ENCODE peak calls at places on chromosomes 13 and 19, in ten cellular contexts. B, D, V, U, I, W, T, F, Q and E are unnamed samples.
A peak's percentile ranks its signal among the peaks of the same experiment; 100 is the strongest.

GRCh38 chr13:87376081-87376480 is 295.1 kb upstream of the SLITRK5 start:
- DNase-seq in B (no peak), D (no peak), V (no peak), U (no peak), I (no peak), W (no peak), T (no peak), F (no peak), Q (no peak), E (no peak)

GRCh38 chr19:41868989-41869300 is 8.1 kb upstream of the CD79A start:
- DNase-seq in B (no peak), D (no peak), V (no peak), U (no peak), I (no peak), W (no peak), T (no peak), F (no peak), Q (no peak), E (no peak)

GRCh38 chr19:38975214-38975860 is at the start of gene FBXO17:
- DNase-seq in B (no peak), D (peak; percentile 75), V (no peak), U (peak; percentile 63), I (peak; percentile 69), W (no peak), T (no peak), F (no peak), Q (no peak), E (no peak)

GRCh38 chr19:48746738-48747575 is at the start of gene IZUMO1:
- DNase-seq in B (peak; percentile 50), D (peak; percentile 73), V (no peak), U (peak; percentile 90), I (peak; percentile 95), W (peak; percentile 37), T (peak; percentile 66), F (peak; percentile 41), Q (no peak), E (peak; percentile 74)

GRCh38 chr19:49766938-49767315 is at the start of gene AP2A1:
- DNase-seq in B (no peak), D (no peak), V (no peak), U (no peak), I (no peak), W (no peak), T (no peak), F (no peak), Q (no peak), E (no peak)

GRCh38 chr13:60562081-60562764 is 165.2 kb downstream of the TDRD3 start:
- DNase-seq in B (no peak), D (no peak), V (no peak), U (peak; percentile 10), I (peak; percentile 63), W (no peak), T (no peak), F (no peak), Q (no peak), E (no peak)

GRCh38 chr13:77833331-77833863 is 85.2 kb downstream of the EDNRB start:
- DNase-seq in B (no peak), D (no peak), V (no peak), U (peak; percentile 88), I (peak; percentile 84), W (no peak), T (peak; percentile 84), F (no peak), Q (no peak), E (no peak)

GRCh38 chr13:35840991-35841604 is 290.1 kb downstream of the DCLK1 start:
- DNase-seq in B (no peak), D (no peak), V (no peak), U (no peak), I (peak; percentile 20), W (no peak), T (no peak), F (no peak), Q (no peak), E (no peak)

GRCh38 chr19:49716154-49716553 is 25.2 kb downstream of the CPT1C start:
- DNase-seq in B (no peak), D (no peak), V (no peak), U (no peak), I (no peak), W (no peak), T (no peak), F (no peak), Q (no peak), E (no peak)

GRCh38 chr19:4049432-4049831 is 17.3 kb downstream of the ZBTB7A start:
- DNase-seq in B (no peak), D (no peak), V (no peak), U (no peak), I (no peak), W (no peak), T (no peak), F (no peak), Q (no peak), E (no peak)

GRCh38 chr19:58118979-58119733 is 21.1 kb upstream of the ZSCAN18 start:
- DNase-seq in B (no peak), D (no peak), V (no peak), U (no peak), I (no peak), W (no peak), T (no peak), F (no peak), Q (no peak), E (no peak)

GRCh38 chr19:49642488-49643035 is 553 bp downstream of the SCAF1 start:
- DNase-seq in B (no peak), D (no peak), V (no peak), U (no peak), I (peak; percentile 8), W (no peak), T (no peak), F (no peak), Q (no peak), E (no peak)

GRCh38 chr19:50368649-50369570 is 3.5 kb upstream of the NAPSA start:
- DNase-seq in B (peak; percentile 76), D (peak; percentile 85), V (peak; percentile 72), U (peak; percentile 83), I (peak; percentile 94), W (peak; percentile 58), T (peak; percentile 65), F (peak; percentile 65), Q (peak; percentile 67), E (peak; percentile 55)

GRCh38 chr13:76692326-76692725 is 193.9 kb downstream of the KCTD12 start:
- DNase-seq in B (no peak), D (no peak), V (no peak), U (no peak), I (peak; percentile 15), W (no peak), T (no peak), F (no peak), Q (no peak), E (no peak)

GRCh38 chr19:13055213-13056051 is 47.2 kb downstream of the LYL1 start:
- DNase-seq in B (no peak), D (peak; percentile 92), V (no peak), U (peak; percentile 89), I (peak; percentile 90), W (peak; percentile 81), T (peak; percentile 79), F (no peak), Q (no peak), E (peak; percentile 82)

GRCh38 chr13:104831823-104832222 is 1703.6 kb downstream of the EFNB2 start:
- DNase-seq in B (no peak), D (no peak), V (peak; percentile 26), U (no peak), I (no peak), W (no peak), T (no peak), F (no peak), Q (no peak), E (no peak)

GRCh38 chr19:12665281-12665573 is 1.3 kb downstream of the MAN2B1 start:
- DNase-seq in B (no peak), D (no peak), V (no peak), U (no peak), I (no peak), W (no peak), T (no peak), F (peak; percentile 36), Q (no peak), E (no peak)

GRCh38 chr19:46555684-46556083 is 45.4 kb upstream of the CALM3 start:
- DNase-seq in B (no peak), D (no peak), V (no peak), U (no peak), I (no peak), W (no peak), T (no peak), F (no peak), Q (no peak), E (no peak)

GRCh38 chr13:42575938-42576337 is 2.0 kb downstream of the TNFSF11 start:
- DNase-seq in B (no peak), D (no peak), V (no peak), U (no peak), I (no peak), W (no peak), T (no peak), F (no peak), Q (peak; percentile 22), E (no peak)

GRCh38 chr19:1942078-1942933 is 1.3 kb downstream of the CSNK1G2 start:
- DNase-seq in B (peak; percentile 57), D (peak; percentile 66), V (peak; percentile 78), U (peak; percentile 67), I (peak; percentile 73), W (no peak), T (no peak), F (peak; percentile 76), Q (peak; percentile 43), E (no peak)

GRCh38 chr13:86569974-86570373 is 770.8 kb upstream of the SLITRK6 start:
- DNase-seq in B (no peak), D (no peak), V (no peak), U (no peak), I (no peak), W (no peak), T (no peak), F (no peak), Q (no peak), E (no peak)

GRCh38 chr19:47564081-47564480 is 8.9 kb downstream of the ZNF541 start:
- DNase-seq in B (no peak), D (no peak), V (no peak), U (no peak), I (no peak), W (no peak), T (no peak), F (no peak), Q (no peak), E (no peak)

GRCh38 chr13:108834193-108834592 is 204.8 kb downstream of the MYO16 start:
- DNase-seq in B (no peak), D (no peak), V (no peak), U (peak; percentile 21), I (no peak), W (no peak), T (no peak), F (no peak), Q (no peak), E (no peak)

GRCh38 chr13:110881811-110882210 is 33.1 kb downstream of the ANKRD10 start:
- DNase-seq in B (no peak), D (no peak), V (no peak), U (no peak), I (no peak), W (no peak), T (no peak), F (no peak), Q (no peak), E (no peak)

GRCh38 chr19:32339988-32340874 is 5.2 kb upstream of the ZNF507 start:
- DNase-seq in B (peak; percentile 13), D (peak; percentile 22), V (peak; percentile 30), U (peak; percentile 27), I (peak; percentile 57), W (no peak), T (no peak), F (peak; percentile 29), Q (peak; percentile 18), E (peak; percentile 9)

GRCh38 chr13:50678464-50679162 is 164.9 kb downstream of the DLEU7 start:
- DNase-seq in B (no peak), D (no peak), V (no peak), U (peak; percentile 60), I (peak; percentile 96), W (peak; percentile 93), T (no peak), F (no peak), Q (no peak), E (peak; percentile 33)

GRCh38 chr13:57813641-57814040 is 182.1 kb downstream of the PCDH17 start:
- DNase-seq in B (no peak), D (no peak), V (no peak), U (no peak), I (peak; percentile 21), W (no peak), T (no peak), F (no peak), Q (no peak), E (no peak)

GRCh38 chr13:109762791-109763190 is 23.6 kb downstream of the IRS2 start:
- DNase-seq in B (no peak), D (no peak), V (no peak), U (no peak), I (no peak), W (no peak), T (no peak), F (no peak), Q (no peak), E (no peak)